ENCODE peak calls at places on chromosomes 4 and X, in ten cellular contexts. One of them, this sample, is unnamed.

GRCh38 chrX:32116047-32116446 is 1044.2 kb upstream of the FTHL17 start:
- DNase-seq in lower lobe of right lung: no peak
- DNase-seq in BJ: no peak
- DNase-seq in lung: no peak
- DNase-seq in PC-9: no peak
- DNase-seq in brain microvascular endothelial cell: peak; percentile 1
- DNase-seq in HepG2: no peak
- DNase-seq in bronchial epithelial cell: no peak
- DNase-seq in AG04449: no peak
- DNase-seq in RWPE2: no peak
- DNase-seq in this sample: no peak

GRCh38 chr4:126136922-126137781 is 822.4 kb downstream of the FAT4 start:
- DNase-seq in lower lobe of right lung: no peak
- DNase-seq in BJ: peak; percentile 48
- DNase-seq in lung: no peak
- DNase-seq in PC-9: no peak
- DNase-seq in brain microvascular endothelial cell: no peak
- DNase-seq in HepG2: no peak
- DNase-seq in bronchial epithelial cell: no peak
- DNase-seq in AG04449: no peak
- DNase-seq in RWPE2: no peak
- DNase-seq in this sample: no peak

GRCh38 chr4:140102406-140102805 is 51.6 kb downstream of the MAML3 start:
- DNase-seq in lower lobe of right lung: no peak
- DNase-seq in BJ: no peak
- DNase-seq in lung: no peak
- DNase-seq in PC-9: no peak
- DNase-seq in brain microvascular endothelial cell: no peak
- DNase-seq in HepG2: no peak
- DNase-seq in bronchial epithelial cell: peak; percentile 54
- DNase-seq in AG04449: no peak
- DNase-seq in RWPE2: no peak
- DNase-seq in this sample: no peak

GRCh38 chr4:168394556-168394955 is 76.0 kb upstream of the DDX60 start:
- DNase-seq in lower lobe of right lung: no peak
- DNase-seq in BJ: no peak
- DNase-seq in lung: no peak
- DNase-seq in PC-9: no peak
- DNase-seq in brain microvascular endothelial cell: no peak
- DNase-seq in HepG2: no peak
- DNase-seq in bronchial epithelial cell: no peak
- DNase-seq in AG04449: no peak
- DNase-seq in RWPE2: no peak
- DNase-seq in this sample: no peak

GRCh38 chr4:7653510-7654414 is 219.0 kb upstream of the PSAPL1 start:
- DNase-seq in lower lobe of right lung: peak; percentile 55
- DNase-seq in BJ: no peak
- DNase-seq in lung: no peak
- DNase-seq in PC-9: no peak
- DNase-seq in brain microvascular endothelial cell: no peak
- DNase-seq in HepG2: no peak
- DNase-seq in bronchial epithelial cell: no peak
- DNase-seq in AG04449: no peak
- DNase-seq in RWPE2: no peak
- DNase-seq in this sample: no peak

GRCh38 chrX:136546369-136546768 is 14.4 kb downstream of the VGLL1 start:
- DNase-seq in lower lobe of right lung: no peak
- DNase-seq in BJ: no peak
- DNase-seq in lung: no peak
- DNase-seq in PC-9: no peak
- DNase-seq in brain microvascular endothelial cell: no peak
- DNase-seq in HepG2: no peak
- DNase-seq in bronchial epithelial cell: no peak
- DNase-seq in AG04449: no peak
- DNase-seq in RWPE2: no peak
- DNase-seq in this sample: no peak

GRCh38 chr4:20085653-20086052 is 166.1 kb upstream of the SLIT2 start:
- DNase-seq in lower lobe of right lung: no peak
- DNase-seq in BJ: no peak
- DNase-seq in lung: no peak
- DNase-seq in PC-9: no peak
- DNase-seq in brain microvascular endothelial cell: no peak
- DNase-seq in HepG2: no peak
- DNase-seq in bronchial epithelial cell: no peak
- DNase-seq in AG04449: no peak
- DNase-seq in RWPE2: no peak
- DNase-seq in this sample: no peak

GRCh38 chr4:76703676-76704075 is 194.3 kb downstream of the SOWAHB start:
- DNase-seq in lower lobe of right lung: no peak
- DNase-seq in BJ: no peak
- DNase-seq in lung: no peak
- DNase-seq in PC-9: no peak
- DNase-seq in brain microvascular endothelial cell: no peak
- DNase-seq in HepG2: no peak
- DNase-seq in bronchial epithelial cell: peak; percentile 22
- DNase-seq in AG04449: no peak
- DNase-seq in RWPE2: no peak
- DNase-seq in this sample: no peak

GRCh38 chr4:103370336-103370735 is 172.2 kb upstream of the CENPE start:
- DNase-seq in lower lobe of right lung: no peak
- DNase-seq in BJ: no peak
- DNase-seq in lung: no peak
- DNase-seq in PC-9: no peak
- DNase-seq in brain microvascular endothelial cell: no peak
- DNase-seq in HepG2: no peak
- DNase-seq in bronchial epithelial cell: no peak
- DNase-seq in AG04449: no peak
- DNase-seq in RWPE2: no peak
- DNase-seq in this sample: no peak

GRCh38 chrX:20361081-20361889 is 94.6 kb upstream of the RPS6KA3 start:
- DNase-seq in lower lobe of right lung: peak; percentile 48
- DNase-seq in BJ: peak; percentile 11
- DNase-seq in lung: peak; percentile 45
- DNase-seq in PC-9: no peak
- DNase-seq in brain microvascular endothelial cell: peak; percentile 14
- DNase-seq in HepG2: peak; percentile 56
- DNase-seq in bronchial epithelial cell: peak; percentile 16
- DNase-seq in AG04449: no peak
- DNase-seq in RWPE2: no peak
- DNase-seq in this sample: no peak

GRCh38 chrX:117936162-117936561 is 180.4 kb downstream of the KLHL13 start:
- DNase-seq in lower lobe of right lung: no peak
- DNase-seq in BJ: no peak
- DNase-seq in lung: no peak
- DNase-seq in PC-9: no peak
- DNase-seq in brain microvascular endothelial cell: no peak
- DNase-seq in HepG2: no peak
- DNase-seq in bronchial epithelial cell: peak; percentile 2
- DNase-seq in AG04449: no peak
- DNase-seq in RWPE2: no peak
- DNase-seq in this sample: no peak

GRCh38 chr4:115575851-115576250 is 462.4 kb upstream of the NDST4 start:
- DNase-seq in lower lobe of right lung: no peak
- DNase-seq in BJ: no peak
- DNase-seq in lung: no peak
- DNase-seq in PC-9: no peak
- DNase-seq in brain microvascular endothelial cell: no peak
- DNase-seq in HepG2: no peak
- DNase-seq in bronchial epithelial cell: no peak
- DNase-seq in AG04449: no peak
- DNase-seq in RWPE2: no peak
- DNase-seq in this sample: no peak

GRCh38 chr4:38804654-38805295 is at the start of gene TLR1:
- DNase-seq in lower lobe of right lung: no peak
- DNase-seq in BJ: no peak
- DNase-seq in lung: no peak
- DNase-seq in PC-9: no peak
- DNase-seq in brain microvascular endothelial cell: peak; percentile 14
- DNase-seq in HepG2: peak; percentile 25
- DNase-seq in bronchial epithelial cell: peak; percentile 68
- DNase-seq in AG04449: peak; percentile 40
- DNase-seq in RWPE2: no peak
- DNase-seq in this sample: peak; percentile 35

GRCh38 chr4:38800956-38801450 is 3.6 kb downstream of the TLR1 start:
- DNase-seq in lower lobe of right lung: no peak
- DNase-seq in BJ: no peak
- DNase-seq in lung: no peak
- DNase-seq in PC-9: no peak
- DNase-seq in brain microvascular endothelial cell: no peak
- DNase-seq in HepG2: no peak
- DNase-seq in bronchial epithelial cell: peak; percentile 51
- DNase-seq in AG04449: no peak
- DNase-seq in RWPE2: no peak
- DNase-seq in this sample: no peak

GRCh38 chr4:38802561-38803355 is 1.8 kb downstream of the TLR1 start:
- DNase-seq in lower lobe of right lung: no peak
- DNase-seq in BJ: no peak
- DNase-seq in lung: no peak
- DNase-seq in PC-9: no peak
- DNase-seq in brain microvascular endothelial cell: no peak
- DNase-seq in HepG2: no peak
- DNase-seq in bronchial epithelial cell: no peak
- DNase-seq in AG04449: no peak
- DNase-seq in RWPE2: no peak
- DNase-seq in this sample: no peak

GRCh38 chr4:38803833-38804653 is 548 bp downstream of the TLR1 start:
- DNase-seq in lower lobe of right lung: no peak
- DNase-seq in BJ: no peak
- DNase-seq in lung: no peak
- DNase-seq in PC-9: no peak
- DNase-seq in brain microvascular endothelial cell: no peak
- DNase-seq in HepG2: no peak
- DNase-seq in bronchial epithelial cell: no peak
- DNase-seq in AG04449: no peak
- DNase-seq in RWPE2: no peak
- DNase-seq in this sample: no peak

GRCh38 chr4:38805530-38806145 is 1.0 kb upstream of the TLR1 start:
- DNase-seq in lower lobe of right lung: peak; percentile 57
- DNase-seq in BJ: no peak
- DNase-seq in lung: peak; percentile 38
- DNase-seq in PC-9: no peak
- DNase-seq in brain microvascular endothelial cell: no peak
- DNase-seq in HepG2: no peak
- DNase-seq in bronchial epithelial cell: no peak
- DNase-seq in AG04449: no peak
- DNase-seq in RWPE2: no peak
- DNase-seq in this sample: no peak
- H3K4me3 ChIP-seq in lower lobe of right lung: peak overlapping the region; percentile 51
- H3K4me3 ChIP-seq in BJ: no peak overlapping the region
- H3K4me3 ChIP-seq in lung: no peak overlapping the region
- H3K4me3 ChIP-seq in PC-9: no peak overlapping the region
- H3K4me3 ChIP-seq in brain microvascular endothelial cell: no peak overlapping the region
- H3K4me3 ChIP-seq in HepG2: no peak overlapping the region
- H3K4me3 ChIP-seq in bronchial epithelial cell: no peak overlapping the region
- H3K4me3 ChIP-seq in AG04449: no peak overlapping the region
- H3K4me3 ChIP-seq in RWPE2: no peak overlapping the region
- H3K4me3 ChIP-seq in this sample: no peak overlapping the region

GRCh38 chr4:59973496-59973895 is 1226.6 kb upstream of the ADGRL3 start:
- DNase-seq in lower lobe of right lung: no peak
- DNase-seq in BJ: no peak
- DNase-seq in lung: no peak
- DNase-seq in PC-9: no peak
- DNase-seq in brain microvascular endothelial cell: peak; percentile 1
- DNase-seq in HepG2: no peak
- DNase-seq in bronchial epithelial cell: no peak
- DNase-seq in AG04449: no peak
- DNase-seq in RWPE2: no peak
- DNase-seq in this sample: no peak
- TF ChIP-seq CTCF in lower lobe of right lung: no peak
- TF ChIP-seq CTCF in BJ: no peak
- TF ChIP-seq CTCF in lung: no peak
- TF ChIP-seq CTCF in PC-9: no peak
- TF ChIP-seq CTCF in brain microvascular endothelial cell: no peak
- TF ChIP-seq CTCF in HepG2: no peak
- TF ChIP-seq CTCF in bronchial epithelial cell: no peak
- TF ChIP-seq CTCF in AG04449: no peak
- TF ChIP-seq CTCF in RWPE2: no peak
- TF ChIP-seq CTCF in this sample: no peak

DNA sequence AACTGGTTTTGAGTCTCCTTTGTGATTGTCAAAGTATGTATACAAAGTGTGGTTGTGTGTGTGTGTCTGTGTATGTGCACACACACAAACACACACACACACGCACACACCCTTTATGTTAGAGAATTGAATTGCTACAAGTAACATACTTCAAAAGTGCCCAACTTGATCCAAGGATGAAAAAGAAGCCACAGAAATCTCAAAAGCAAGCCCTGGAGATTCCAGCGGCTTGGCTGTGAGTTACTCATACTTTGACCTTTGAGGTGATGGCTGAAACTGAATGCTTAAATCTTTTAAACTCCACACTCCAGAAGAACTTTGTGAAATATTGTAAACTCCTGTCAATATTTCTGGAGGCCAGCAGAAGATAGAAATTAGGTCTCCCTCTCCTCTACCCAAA is 168.4 kb upstream of the NRK start:
- DNase-seq in lower lobe of right lung: no peak
- DNase-seq in BJ: no peak
- DNase-seq in lung: no peak
- DNase-seq in PC-9: no peak
- DNase-seq in brain microvascular endothelial cell: peak; percentile 1
- DNase-seq in HepG2: no peak
- DNase-seq in bronchial epithelial cell: no peak
- DNase-seq in AG04449: no peak
- DNase-seq in RWPE2: no peak
- DNase-seq in this sample: no peak
- H3K4me3 ChIP-seq in lower lobe of right lung: no peak overlapping the region
- H3K4me3 ChIP-seq in BJ: no peak overlapping the region
- H3K4me3 ChIP-seq in lung: no peak overlapping the region
- H3K4me3 ChIP-seq in PC-9: no peak overlapping the region
- H3K4me3 ChIP-seq in brain microvascular endothelial cell: no peak overlapping the region
- H3K4me3 ChIP-seq in HepG2: no peak overlapping the region
- H3K4me3 ChIP-seq in bronchial epithelial cell: no peak overlapping the region
- H3K4me3 ChIP-seq in AG04449: no peak overlapping the region
- H3K4me3 ChIP-seq in RWPE2: no peak overlapping the region
- H3K4me3 ChIP-seq in this sample: no peak overlapping the region

DNA sequence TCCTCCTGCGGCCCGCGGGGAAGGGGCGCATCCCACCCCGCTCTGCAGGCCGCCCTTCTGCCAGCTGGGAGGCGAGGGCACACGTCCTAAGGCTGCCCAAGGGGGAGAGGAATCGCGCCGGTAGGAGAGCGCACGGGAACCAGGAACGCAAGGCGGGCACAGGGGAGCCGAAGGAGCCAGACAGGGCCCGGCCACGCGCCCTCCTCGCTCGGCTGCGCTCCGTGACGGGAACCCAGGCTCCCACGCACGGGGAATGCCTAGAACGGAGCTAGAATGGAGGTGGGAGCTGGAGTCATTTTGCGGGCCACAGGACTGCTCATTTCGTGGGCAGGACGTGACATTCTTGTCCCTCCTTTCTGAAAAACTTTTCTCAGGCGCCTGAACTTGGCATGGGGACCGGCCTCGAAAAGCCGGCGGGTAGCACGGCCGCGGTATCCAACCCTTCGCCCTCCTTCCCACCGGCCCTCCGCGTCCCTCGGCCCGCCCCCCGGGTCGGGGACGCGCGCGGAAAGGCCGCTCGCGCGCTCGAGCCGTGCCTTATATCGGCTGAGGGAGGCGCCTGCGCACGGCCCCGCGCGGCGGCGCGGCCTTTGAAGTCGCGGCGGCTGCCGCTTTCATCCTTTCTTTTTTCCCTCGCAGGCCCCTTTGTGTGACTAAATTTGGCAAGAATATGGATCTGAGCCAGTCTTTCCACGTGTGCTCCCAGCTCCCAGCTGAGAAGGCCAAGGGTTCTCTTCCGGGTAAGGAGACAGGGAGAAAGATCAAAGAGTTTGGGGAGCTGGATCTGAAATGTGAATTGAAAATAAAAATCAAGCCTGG is 4.3 kb upstream of the LEF1 start:
- DNase-seq in lower lobe of right lung: peak; percentile 53
- DNase-seq in BJ: no peak
- DNase-seq in lung: no peak
- DNase-seq in PC-9: peak; percentile 30
- DNase-seq in brain microvascular endothelial cell: no peak
- DNase-seq in HepG2: peak; percentile 41
- DNase-seq in bronchial epithelial cell: no peak
- DNase-seq in AG04449: no peak
- DNase-seq in RWPE2: no peak
- DNase-seq in this sample: no peak
- TF ChIP-seq CTCF in lower lobe of right lung: no peak
- TF ChIP-seq CTCF in BJ: no peak
- TF ChIP-seq CTCF in lung: no peak
- TF ChIP-seq CTCF in PC-9: no peak
- TF ChIP-seq CTCF in brain microvascular endothelial cell: peak; percentile 3
- TF ChIP-seq CTCF in HepG2: no peak
- TF ChIP-seq CTCF in bronchial epithelial cell: no peak
- TF ChIP-seq CTCF in AG04449: no peak
- TF ChIP-seq CTCF in RWPE2: no peak
- TF ChIP-seq CTCF in this sample: no peak